ENCODE peak calls at places on chromosomes 6 and 20, in four cellular contexts. L is neural crest cell, X is fibroblast of the aortic adventitia, A is dorsolateral prefrontal cortex. R is an unnamed sample.
A peak's percentile ranks its signal among the peaks of the same experiment; 100 is the strongest.

GRCh38 chr20:36092424-36093024 is 62.0 kb upstream of the EPB41L1 start:
- DNase-seq in L (peak; percentile 30), X (no peak), A (no peak), R (no peak)

GRCh38 chr6:97195117-97195516 is 87.9 kb downstream of the MMS22L start:
- DNase-seq in L (no peak), X (peak; percentile 54), A (no peak), R (no peak)

GRCh38 chr6:11810039-11810541 is 31.5 kb upstream of the ADTRP start:
- DNase-seq in L (no peak), X (peak; percentile 96), A (peak; percentile 30), R (peak; percentile 69)

GRCh38 chr6:137903933-137904821 is 37.1 kb downstream of the TNFAIP3 start:
- DNase-seq in L (no peak), X (peak; percentile 80), A (no peak), R (peak; percentile 54)

GRCh38 chr20:33693741-33694645 is 7.8 kb upstream of the E2F1 start:
- DNase-seq in L (no peak), X (peak; percentile 67), A (peak; percentile 83), R (no peak)

GRCh38 chr6:150697515-150697914 is 97.8 kb downstream of the PLEKHG1 start:
- DNase-seq in L (no peak), X (peak; percentile 7), A (no peak), R (no peak)

GRCh38 chr20:48538058-48538825 is 289.6 kb downstream of the PREX1 start:
- DNase-seq in L (no peak), X (peak; percentile 91), A (no peak), R (peak; percentile 8)

GRCh38 chr6:18837013-18837412 is 449.9 kb downstream of the RNF144B start:
- DNase-seq in L (no peak), X (no peak), A (no peak), R (no peak)

GRCh38 chr6:34897130-34897529 is 8.1 kb downstream of the ANKS1A start:
- DNase-seq in L (no peak), X (no peak), A (no peak), R (no peak)

GRCh38 chr6:33343953-33344611 is 26.5 kb upstream of the ZBTB22 start:
- DNase-seq in L (no peak), X (no peak), A (no peak), R (no peak)

GRCh38 chr6:5681480-5681879 is 325.2 kb downstream of the NRN1 start:
- DNase-seq in L (no peak), X (peak; percentile 67), A (no peak), R (no peak)

GRCh38 chr6:36769676-36770499 is 69.4 kb downstream of the CPNE5 start:
- DNase-seq in L (no peak), X (peak; percentile 26), A (no peak), R (no peak)

GRCh38 chr6:67935976-67936477 is 699.1 kb upstream of the ADGRB3 start:
- DNase-seq in L (no peak), X (no peak), A (no peak), R (no peak)

DNA sequence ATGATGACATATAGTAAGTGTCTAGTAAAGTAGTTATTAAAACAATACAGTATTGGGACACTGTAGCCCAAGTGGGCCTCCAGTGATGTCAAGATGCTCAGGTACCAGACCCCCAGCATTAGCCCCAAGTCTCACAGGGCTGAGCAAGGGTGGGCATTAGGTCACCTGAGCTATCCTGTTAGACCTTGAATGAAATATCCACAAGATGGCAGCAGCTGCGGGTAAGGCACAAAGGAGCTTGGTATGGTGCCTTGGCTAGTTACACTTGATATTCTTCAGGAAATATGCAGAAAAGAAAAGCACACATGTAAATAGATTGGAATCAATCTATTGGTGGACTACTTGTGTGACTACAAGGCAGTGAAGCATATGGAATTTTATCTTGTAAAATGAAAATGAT is 701.8 kb upstream of the ADGRB3 start:
- DNase-seq in L (no peak), X (no peak), A (no peak), R (no peak)
- TF ChIP-seq CTCF in L (no peak), X (no peak), A (no peak), R (no peak)

GRCh38 chr6:107870379-107870778 is 46.3 kb upstream of the SCML4 start:
- DNase-seq in L (no peak), X (peak; percentile 56), A (no peak), R (no peak)

GRCh38 chr6:107871981-107872380 is 47.9 kb upstream of the SCML4 start:
- DNase-seq in L (no peak), X (no peak), A (no peak), R (no peak)

GRCh38 chr6:107868867-107869611 is 44.9 kb upstream of the SCML4 start:
- DNase-seq in L (no peak), X (no peak), A (no peak), R (no peak)

GRCh38 chr6:107867302-107867615 is 43.1 kb upstream of the SCML4 start:
- DNase-seq in L (no peak), X (no peak), A (no peak), R (no peak)

DNA sequence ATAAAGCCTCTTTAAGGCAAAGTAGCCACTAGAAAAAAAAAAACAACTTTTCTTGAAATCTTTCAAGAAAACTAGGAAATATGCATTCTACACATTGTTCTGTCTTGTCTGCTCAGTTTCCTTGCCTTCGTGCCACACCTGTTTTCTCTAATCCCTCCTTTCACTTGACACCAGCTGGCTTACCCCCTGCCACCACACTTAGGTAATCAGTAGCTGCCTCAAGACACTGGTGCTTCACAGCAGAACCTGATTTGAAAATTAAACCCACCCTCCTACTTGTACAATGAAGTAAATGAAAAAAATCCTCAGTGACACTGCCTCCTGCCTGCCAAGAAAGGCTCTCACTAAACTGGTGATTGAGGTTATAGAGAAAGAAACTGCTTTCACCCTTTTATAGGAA is 45.8 kb upstream of the SCML4 start:
- DNase-seq in L (no peak), X (no peak), A (no peak), R (no peak)
- TF ChIP-seq CTCF in L (no peak), X (no peak), A (no peak), R (no peak)

DNA sequence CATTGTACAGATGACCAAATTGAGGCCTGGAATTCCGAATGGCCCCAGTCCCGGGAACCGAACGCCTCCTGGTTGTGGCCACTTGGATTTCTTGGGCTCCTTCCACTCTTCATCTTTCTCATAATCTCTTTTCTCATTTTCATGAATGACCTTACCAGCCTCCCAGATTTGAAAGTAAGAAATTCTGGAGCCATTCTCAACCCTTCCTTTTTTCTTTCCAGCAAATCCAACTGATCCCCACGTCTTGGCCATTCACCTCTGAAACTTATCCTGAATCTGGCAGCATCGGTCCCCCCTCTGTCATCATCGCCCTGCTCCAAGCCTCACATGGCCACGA is 5.9 kb upstream of the SLC12A5 start:
- DNase-seq in L (no peak), X (no peak), A (no peak), R (no peak)
- TF ChIP-seq CTCF in L (no peak), X (no peak), A (no peak), R (no peak)

DNA sequence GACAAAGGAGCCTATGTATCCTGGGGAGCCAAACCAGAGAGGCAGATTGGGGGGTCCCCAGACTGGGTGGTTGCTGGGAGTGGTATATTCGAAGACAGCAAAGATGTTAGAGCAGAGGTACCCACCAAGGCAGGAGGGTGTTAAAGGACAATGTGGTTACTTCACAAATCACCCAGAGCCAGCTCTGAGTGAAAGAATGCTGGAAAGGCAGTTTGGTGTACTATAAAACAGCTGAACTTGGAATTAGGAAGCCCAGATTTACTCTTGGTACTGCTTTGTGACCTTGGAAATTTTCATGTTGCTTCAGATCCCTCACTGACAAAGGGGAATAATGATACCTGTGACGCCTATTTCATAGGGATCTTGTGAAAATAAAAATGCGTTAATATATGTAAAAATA is 121.6 kb downstream of the CD164 start:
- DNase-seq in L (no peak), X (no peak), A (no peak), R (no peak)
- TF ChIP-seq CTCF in L (no peak), X (no peak), A (no peak), R (no peak)

GRCh38 chr6:107794771-107795170 is 29.3 kb downstream of the SCML4 start:
- DNase-seq in L (no peak), X (no peak), A (no peak), R (no peak)

GRCh38 chr6:107803957-107804356 is 20.2 kb downstream of the SCML4 start:
- DNase-seq in L (no peak), X (no peak), A (no peak), R (no peak)

GRCh38 chr6:107801195-107801594 is 22.9 kb downstream of the SCML4 start:
- DNase-seq in L (no peak), X (no peak), A (no peak), R (no peak)

GRCh38 chr6:107805504-107805903 is 18.6 kb downstream of the SCML4 start:
- DNase-seq in L (no peak), X (no peak), A (no peak), R (no peak)

GRCh38 chr6:107800564-107801164 is 23.4 kb downstream of the SCML4 start:
- DNase-seq in L (no peak), X (peak; percentile 11), A (no peak), R (no peak)
- TF ChIP-seq CTCF in L (no peak), X (peak; percentile 26), A (peak; percentile 16), R (peak; percentile 28)

GRCh38 chr20:10408427-10408826 is 25.6 kb downstream of the MKKS start:
- DNase-seq in L (no peak), X (no peak), A (no peak), R (no peak)

GRCh38 chr20:10411673-10412072 is 22.3 kb downstream of the MKKS start:
- DNase-seq in L (no peak), X (no peak), A (no peak), R (no peak)

GRCh38 chr20:10414982-10415650 is 18.9 kb downstream of the MKKS start:
- DNase-seq in L (no peak), X (no peak), A (no peak), R (no peak)

GRCh38 chr20:10412591-10413408 is 21.2 kb downstream of the MKKS start:
- DNase-seq in L (no peak), X (peak; percentile 21), A (no peak), R (no peak)
- TF ChIP-seq CTCF in L (no peak), X (peak; percentile 2), A (no peak), R (peak; percentile 15)

GRCh38 chr20:31788578-31788977 is 30.6 kb upstream of the MYLK2 start:
- DNase-seq in L (no peak), X (peak; percentile 41), A (no peak), R (no peak)
- TF ChIP-seq CTCF in L (no peak), X (peak; percentile 25), A (no peak), R (peak; percentile 22)

GRCh38 chr6:106048331-106048730 is 37.8 kb upstream of the PRDM1 start:
- DNase-seq in L (no peak), X (no peak), A (no peak), R (no peak)

GRCh38 chr6:106046854-106047200 is 39.3 kb upstream of the PRDM1 start:
- DNase-seq in L (no peak), X (no peak), A (no peak), R (no peak)

GRCh38 chr6:106050538-106050937 is 35.6 kb upstream of the PRDM1 start:
- DNase-seq in L (no peak), X (no peak), A (no peak), R (no peak)

GRCh38 chr6:106051241-106051640 is 34.9 kb upstream of the PRDM1 start:
- DNase-seq in L (no peak), X (no peak), A (no peak), R (no peak)

GRCh38 chr6:106046116-106046853 is 39.9 kb upstream of the PRDM1 start:
- DNase-seq in L (no peak), X (no peak), A (no peak), R (no peak)
- TF ChIP-seq CTCF in L (no peak), X (no peak), A (no peak), R (no peak)